ENCODE peak calls at places on chromosomes 11 and 22, in eight cellular contexts. R, W, V, A, E, P, I and Z are unnamed samples. For H3K36me3 and H3K9me3, the result is how much of the 10 kb centered on the place peaks cover.

GRCh38 chr11:35725880-35726279 is 63.3 kb downstream of the TRIM44 start:
- DNase-seq in E (no peak), R (peak), A (no peak), P (no peak), V (no peak), I (no peak), W (no peak), Z (no peak)

GRCh38 chr11:59501931-59502330 is 1.4 kb upstream of the OR4D11 start:
- DNase-seq in W (no peak), R (no peak), V (no peak), I (no peak), A (no peak), E (no peak), P (no peak), Z (no peak)

GRCh38 chr22:25564320-25564978 is at the start of gene GRK3:
- DNase-seq in E (peak), R (peak), A (peak), P (peak), W (peak), I (peak), V (peak), Z (no peak)

GRCh38 chr11:11668781-11669180 is 47.0 kb upstream of the GALNT18 start:
- DNase-seq in A (no peak), E (no peak), P (no peak), V (no peak), R (no peak), W (no peak), I (no peak), Z (no peak)

GRCh38 chr11:23124249-23124648 is 264.0 kb upstream of the CCDC179 start:
- DNase-seq in A (no peak), P (no peak), W (no peak), E (no peak), I (no peak), V (no peak), R (no peak), Z (no peak)

GRCh38 chr11:120431633-120432032 is 79.9 kb upstream of the GRIK4 start:
- DNase-seq in W (no peak), A (no peak), V (no peak), E (no peak), R (peak), P (peak), I (peak), Z (no peak)

GRCh38 chr22:37802310-37803194 is 5.2 kb upstream of the GCAT start:
- DNase-seq in E (no peak), W (peak), A (no peak), R (no peak), I (no peak), V (peak), P (no peak), Z (no peak)

GRCh38 chr11:110715541-110715940 is 3.3 kb upstream of the ARHGAP20 start:
- DNase-seq in V (no peak), R (no peak), P (no peak), W (no peak), I (no peak), A (no peak), E (no peak), Z (no peak)

GRCh38 chr22:19873138-19873959 is 18.7 kb upstream of the GNB1L start:
- DNase-seq in A (no peak), V (no peak), R (no peak), P (no peak), W (peak), I (no peak), E (peak), Z (no peak)

GRCh38 chr11:8356731-8357504 is 93.2 kb upstream of the LMO1 start:
- DNase-seq in W (no peak), A (no peak), P (no peak), I (no peak), E (peak), R (no peak), V (peak), Z (no peak)

GRCh38 chr11:33633251-33634003 is 67.2 kb downstream of the C11orf91 start:
- DNase-seq in I (no peak), W (no peak), E (no peak), V (no peak), A (peak), R (peak), P (no peak), Z (no peak)

GRCh38 chr22:43092085-43092484 is 2.9 kb upstream of the TTLL1 start:
- DNase-seq in I (no peak), A (no peak), R (no peak), W (no peak), P (no peak), V (no peak), E (no peak), Z (no peak)

GRCh38 chr11:20055312-20055711 is 105.0 kb downstream of the DBX1 start:
- DNase-seq in A (no peak), P (no peak), E (no peak), W (no peak), V (no peak), R (no peak), I (no peak), Z (no peak)

GRCh38 chr11:22957890-22958289 is 97.6 kb upstream of the CCDC179 start:
- DNase-seq in E (no peak), I (no peak), R (no peak), V (no peak), W (no peak), A (no peak), P (no peak), Z (no peak)

GRCh38 chr11:70547821-70548670 is 149.7 kb downstream of the CTTN start:
- DNase-seq in I (no peak), P (no peak), R (no peak), V (no peak), A (no peak), W (peak), E (peak), Z (no peak)

GRCh38 chr22:27573992-27574391 is 227.6 kb downstream of the MN1 start:
- DNase-seq in A (no peak), E (no peak), I (no peak), V (no peak), R (no peak), P (no peak), W (no peak), Z (no peak)

GRCh38 chr11:2673871-2674471 is 25.8 kb downstream of the KCNQ1OT1 start:
- DNase-seq in P (no peak), R (no peak), I (no peak), E (peak), A (no peak), W (no peak), V (no peak), Z (no peak)

GRCh38 chr11:65945430-65945911 is at the start of gene TSGA10IP:
- DNase-seq in W (no peak), A (peak), P (no peak), V (no peak), E (no peak), I (no peak), R (no peak), Z (no peak)

GRCh38 chr11:109521571-109522086 is 99.6 kb downstream of the C11orf87 start:
- DNase-seq in E (no peak), A (no peak), I (no peak), R (no peak), V (no peak), W (no peak), P (no peak), Z (no peak)

GRCh38 chr11:27437824-27438594 is 34.6 kb downstream of the LGR4 start:
- DNase-seq in R (no peak), V (no peak), A (no peak), I (no peak), E (no peak), W (no peak), P (no peak), Z (no peak)

GRCh38 chr11:47524200-47524874 is 28.6 kb downstream of the CELF1 start:
- DNase-seq in P (peak), V (peak), W (no peak), I (no peak), R (no peak), E (no peak), A (no peak), Z (no peak)

GRCh38 chr11:73980001-73980960 is 2.4 kb downstream of the UCP2 start:
- DNase-seq in W (peak), V (no peak), R (no peak), A (no peak), P (peak), I (peak), E (peak), Z (no peak)

GRCh38 chr11:81596709-81597108 is 1137.0 kb downstream of the FAM181B start:
- DNase-seq in W (no peak), R (no peak), V (no peak), P (no peak), I (no peak), A (no peak), E (no peak), Z (no peak)

GRCh38 chr11:130428271-130428670 is at the start of gene ADAMTS8:
- DNase-seq in R (no peak), P (no peak), W (no peak), A (no peak), E (no peak), I (no peak), V (no peak), Z (no peak)

GRCh38 chr11:64759131-64759721 is 548 bp downstream of the PYGM start:
- DNase-seq in I (no peak), W (no peak), V (no peak), A (no peak), P (no peak), R (no peak), E (no peak), Z (no peak)

GRCh38 chr22:44714703-44715350 is 12.8 kb downstream of the PRR5 start:
- DNase-seq in P (no peak), E (peak), A (no peak), W (no peak), R (no peak), V (peak), I (no peak), Z (no peak)

GRCh38 chr11:19595840-19596751 is 116.5 kb upstream of the NAV2 start:
- DNase-seq in V (peak), I (no peak), A (no peak), W (peak), P (no peak), R (no peak), E (no peak), Z (peak)

GRCh38 chr11:67053896-67054850 is 2.5 kb upstream of the RHOD start:
- DNase-seq in V (peak), P (peak), A (peak), E (no peak), I (peak), W (peak), R (no peak), Z (peak)

GRCh38 chr11:120568572-120569307 is 57.2 kb downstream of the GRIK4 start:
- DNase-seq in P (no peak), V (no peak), I (no peak), A (no peak), R (peak), W (no peak), E (peak), Z (no peak)

GRCh38 chr11:13120691-13121090 is 111.6 kb downstream of the RASSF10 start:
- DNase-seq in W (no peak), I (no peak), R (no peak), V (no peak), P (no peak), E (no peak), A (no peak), Z (no peak)

GRCh38 chr11:103529217-103529684 is 420.0 kb downstream of the DYNC2H1 start:
- DNase-seq in W (no peak), A (no peak), P (no peak), E (no peak), V (no peak), R (no peak), I (no peak), Z (no peak)

GRCh38 chr11:120660024-120660565 is 148.5 kb downstream of the GRIK4 start:
- DNase-seq in W (peak), I (peak), A (no peak), P (no peak), V (no peak), E (peak), R (peak), Z (no peak)

GRCh38 chr22:26553056-26553752 is 36.7 kb downstream of the TPST2 start:
- DNase-seq in A (no peak), V (no peak), P (peak), W (no peak), E (no peak), R (no peak), I (peak), Z (no peak)

GRCh38 chr11:92740251-92740650 is 229.2 kb upstream of the MTNR1B start:
- DNase-seq in V (no peak), E (no peak), A (no peak), P (no peak), W (no peak), R (no peak), I (no peak), Z (no peak)

GRCh38 chr11:95925011-95925410 is 1.1 kb upstream of the MTMR2 start:
- DNase-seq in R (peak), W (no peak), V (no peak), P (peak), A (no peak), E (no peak), I (no peak), Z (no peak)

GRCh38 chr11:112174789-112175595 is at the start of gene BCO2:
- DNase-seq in A (no peak), R (peak), W (peak), V (peak), E (peak), P (peak), I (peak), Z (peak)

GRCh38 chr22:29345932-29346331 is 30.4 kb upstream of the RASL10A start:
- DNase-seq in E (no peak), V (no peak), P (no peak), W (no peak), R (no peak), A (no peak), I (no peak), Z (no peak)

GRCh38 chr22:23709107-23709506 is 18.3 kb downstream of the RGL4 start:
- DNase-seq in R (no peak), I (no peak), E (no peak), W (no peak), A (no peak), P (no peak), V (no peak), Z (no peak)
- H3K36me3 ChIP-seq in R (half or more), I (half or more), E (half or more), W (under half), A (under half), P (under half), V (half or more), Z (under half)

DNA sequence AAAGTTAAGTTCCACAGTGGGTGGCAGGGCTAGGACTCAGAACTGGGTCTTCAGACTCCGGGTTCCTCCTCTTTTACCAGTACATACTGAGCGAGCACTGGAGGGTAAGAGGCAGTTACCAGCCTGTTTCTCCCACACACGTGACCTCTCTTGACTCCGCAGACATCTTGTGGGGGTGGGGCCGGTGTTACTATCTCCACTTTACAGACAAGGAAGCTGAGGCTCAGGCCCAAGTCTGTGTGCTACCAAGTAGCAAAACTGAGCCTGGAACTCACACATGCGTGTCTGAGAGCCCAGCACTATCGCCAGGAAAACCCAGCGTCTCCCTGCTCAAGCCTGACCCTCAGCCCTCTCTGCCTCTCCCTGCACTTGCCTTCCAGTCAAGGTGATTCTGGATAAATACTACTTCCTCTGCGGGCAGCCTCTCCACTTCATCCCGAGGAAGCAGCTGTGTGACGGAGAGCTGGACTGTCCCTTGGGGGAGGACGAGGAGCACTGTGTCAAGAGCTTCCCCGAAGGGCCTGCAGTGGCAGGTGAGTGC is 16.0 kb upstream of the SMIM35 start:
- DNase-seq in V (no peak), A (no peak), E (no peak), I (no peak), P (no peak), W (no peak), R (no peak), Z (no peak)
- H3K27ac ChIP-seq in V (no peak), A (no peak), E (no peak), I (no peak), P (no peak), W (no peak), R (no peak), Z (no peak)

GRCh38 chr22:48241658-48242057 is 1479.2 kb downstream of the TBC1D22A start:
- DNase-seq in P (no peak), A (no peak), W (no peak), E (peak), I (no peak), R (no peak), V (no peak), Z (no peak)
- H3K9me3 ChIP-seq in P (under half), A (under half), W (under half), E (under half), I (under half), R (under half), V (under half), Z (under half)

DNA sequence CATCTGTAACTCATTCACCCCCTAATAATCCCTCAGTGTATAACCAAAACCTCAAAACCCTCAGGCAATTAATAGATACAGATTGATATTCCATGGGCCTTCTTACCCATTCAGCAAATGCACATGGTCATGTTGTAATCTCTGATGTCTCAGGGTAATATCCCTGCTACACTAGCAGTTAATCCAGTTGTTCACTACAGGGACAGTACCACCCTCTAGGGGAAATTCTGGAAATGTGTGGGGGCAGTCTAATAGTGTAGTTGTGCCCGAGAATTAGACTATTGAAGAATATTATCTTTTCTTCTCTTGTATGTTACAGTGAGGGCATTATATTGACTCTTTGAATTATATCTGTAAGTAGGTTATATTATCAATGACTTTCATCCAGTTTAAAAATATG is 175.4 kb downstream of the CWF19L2 start:
- DNase-seq in P (no peak), R (no peak), E (no peak), A (no peak), I (no peak), W (no peak), V (no peak), Z (no peak)
- H3K36me3 ChIP-seq in P (under half), R (under half), E (under half), A (under half), I (under half), W (under half), V (under half), Z (under half)

GRCh38 chr11:86687083-86687799 is 14.8 kb upstream of the ME3 start:
- DNase-seq in E (no peak), P (peak), W (no peak), I (no peak), V (no peak), A (no peak), R (no peak), Z (no peak)
- H3K27ac ChIP-seq in E (peak), P (no peak), W (no peak), I (no peak), V (peak), A (no peak), R (no peak), Z (no peak)